ENCODE peak calls at places on chromosomes 5 and 9, in four cellular contexts. One of them, this sample, is unnamed.

GRCh38 chr5:63127054-63127453 is 548.4 kb downstream of the LRRC70 start:
- DNase-seq in suprapubic skin: no peak
- DNase-seq in activated CD8-positive, alpha-beta memory T cell treated with anti-CD3 and anti-CD28 coated beads, Interleukin-2, amount 50 U/mL, for 48 hours: no peak
- DNase-seq in NCI-H2171: no peak
- DNase-seq in this sample: no peak

GRCh38 chr5:158080112-158080511 is 221.2 kb upstream of the CLINT1 start:
- DNase-seq in activated CD8-positive, alpha-beta memory T cell treated with anti-CD3 and anti-CD28 coated beads, Interleukin-2, amount 50 U/mL, for 48 hours: no peak
- DNase-seq in NCI-H2171: no peak
- DNase-seq in suprapubic skin: no peak
- DNase-seq in this sample: no peak

GRCh38 chr9:98833090-98833956 is 25.9 kb downstream of the GALNT12 start:
- DNase-seq in suprapubic skin: no peak
- DNase-seq in NCI-H2171: no peak
- DNase-seq in activated CD8-positive, alpha-beta memory T cell treated with anti-CD3 and anti-CD28 coated beads, Interleukin-2, amount 50 U/mL, for 48 hours: no peak
- DNase-seq in this sample: no peak

GRCh38 chr9:4197548-4197947 is 102.3 kb downstream of the GLIS3 start:
- DNase-seq in suprapubic skin: no peak
- DNase-seq in NCI-H2171: peak
- DNase-seq in activated CD8-positive, alpha-beta memory T cell treated with anti-CD3 and anti-CD28 coated beads, Interleukin-2, amount 50 U/mL, for 48 hours: no peak
- DNase-seq in this sample: no peak

GRCh38 chr9:13447551-13448422 is 168.3 kb upstream of the MPDZ start:
- DNase-seq in NCI-H2171: no peak
- DNase-seq in activated CD8-positive, alpha-beta memory T cell treated with anti-CD3 and anti-CD28 coated beads, Interleukin-2, amount 50 U/mL, for 48 hours: no peak
- DNase-seq in suprapubic skin: no peak
- DNase-seq in this sample: no peak

GRCh38 chr9:38527507-38527906 is 92.9 kb downstream of the ANKRD18A start:
- DNase-seq in activated CD8-positive, alpha-beta memory T cell treated with anti-CD3 and anti-CD28 coated beads, Interleukin-2, amount 50 U/mL, for 48 hours: no peak
- DNase-seq in NCI-H2171: no peak
- DNase-seq in suprapubic skin: no peak
- DNase-seq in this sample: no peak

GRCh38 chr9:107460153-107461023 is 29.2 kb downstream of the KLF4 start:
- DNase-seq in activated CD8-positive, alpha-beta memory T cell treated with anti-CD3 and anti-CD28 coated beads, Interleukin-2, amount 50 U/mL, for 48 hours: no peak
- DNase-seq in suprapubic skin: no peak
- DNase-seq in NCI-H2171: no peak
- DNase-seq in this sample: no peak

GRCh38 chr5:53360811-53361210 is 119.6 kb upstream of the FST start:
- DNase-seq in activated CD8-positive, alpha-beta memory T cell treated with anti-CD3 and anti-CD28 coated beads, Interleukin-2, amount 50 U/mL, for 48 hours: no peak
- DNase-seq in NCI-H2171: no peak
- DNase-seq in suprapubic skin: no peak
- DNase-seq in this sample: no peak

This sample was measured in mesenteric fat pad.